ENCODE peak calls at places on chromosome 16, in five cellular contexts. U is activated CD8-positive, alpha-beta T cell treated with anti-CD3 and anti-CD28 coated beads for 36 hours; B is activated CD4-positive, alpha-beta T cell treated with anti-CD3 and anti-CD28 coated beads, Interleukin-2, amount 50 U/mL, for 1 hour; F is NCI-H2081; Y is germinal center. D is an unnamed sample.

GRCh38 chr16:46762583-46762982 is 14.4 kb upstream of the MYLK3 start:
- DNase-seq in U (no peak), B (no peak), Y (no peak), F (peak), D (peak)

GRCh38 chr16:51391798-51392511 is 240.9 kb upstream of the SALL1 start:
- DNase-seq in U (no peak), F (no peak), Y (no peak), B (no peak), D (no peak)

GRCh38 chr16:4337540-4338088 is 13.5 kb downstream of the PAM16 start:
- DNase-seq in U (no peak), F (no peak), B (no peak), Y (no peak), D (no peak)

GRCh38 chr16:29806096-29806579 is at the start of gene MAZ:
- DNase-seq in F (no peak), B (peak), Y (peak), U (no peak), D (peak)

GRCh38 chr16:10606607-10607006 is 26.2 kb upstream of the EMP2 start:
- DNase-seq in F (no peak), B (no peak), U (no peak), Y (no peak), D (no peak)

GRCh38 chr16:84137769-84138357 is 7.1 kb downstream of the HSDL1 start:
- DNase-seq in U (no peak), B (no peak), F (no peak), Y (no peak), D (no peak)

GRCh38 chr16:47463771-47464624 is 2.9 kb downstream of the PHKB start:
- DNase-seq in F (no peak), Y (no peak), B (no peak), U (no peak), D (no peak)

GRCh38 chr16:3776316-3776715 is 59.0 kb upstream of the TRAP1 start:
- DNase-seq in U (no peak), B (no peak), F (no peak), Y (no peak), D (no peak)

GRCh38 chr16:5041604-5042133 is 7.9 kb upstream of the NAGPA start:
- DNase-seq in F (no peak), U (no peak), Y (no peak), B (no peak), D (no peak)

GRCh38 chr16:85194528-85195270 is 82.4 kb upstream of the CIBAR2 start:
- DNase-seq in Y (no peak), B (no peak), U (no peak), F (no peak), D (no peak)

GRCh38 chr16:67173323-67173722 is 3.0 kb downstream of the NOL3 start:
- DNase-seq in B (no peak), U (no peak), Y (no peak), F (no peak), D (no peak)

GRCh38 chr16:15856217-15856616 is 611 bp downstream of the MYH11 start:
- DNase-seq in Y (peak), U (no peak), F (no peak), B (no peak), D (no peak)

GRCh38 chr16:57958544-57958943 is 12.4 kb downstream of the CNGB1 start:
- DNase-seq in Y (no peak), B (no peak), F (no peak), U (no peak), D (no peak)

GRCh38 chr16:17271687-17272086 is 199.1 kb downstream of the XYLT1 start:
- DNase-seq in Y (no peak), F (no peak), B (no peak), U (no peak), D (no peak)

GRCh38 chr16:68901910-68902309 is 58.6 kb downstream of the TANGO6 start:
- DNase-seq in F (no peak), U (no peak), B (no peak), Y (no peak), D (no peak)

GRCh38 chr16:67104061-67104460 is 5.7 kb upstream of the PHAF1 start:
- DNase-seq in B (no peak), Y (no peak), F (no peak), U (peak), D (no peak)

GRCh38 chr16:13994239-13995106 is 74.5 kb downstream of the ERCC4 start:
- DNase-seq in U (no peak), B (no peak), F (no peak), Y (no peak), D (no peak)

GRCh38 chr16:81511371-81511770 is 66.8 kb downstream of the CMIP start:
- DNase-seq in Y (no peak), B (no peak), U (no peak), F (no peak), D (no peak)

GRCh38 chr16:519841-520687 is 7.4 kb upstream of the CAPN15 start:
- DNase-seq in U (no peak), B (no peak), F (no peak), Y (no peak), D (no peak)

GRCh38 chr16:50712568-50712914 is 19.1 kb downstream of the NOD2 start:
- DNase-seq in Y (no peak), U (no peak), F (no peak), B (no peak), D (no peak)

GRCh38 chr16:48622456-48623303 is 12.7 kb upstream of the N4BP1 start:
- DNase-seq in F (no peak), B (no peak), Y (no peak), U (no peak), D (no peak)

GRCh38 chr16:73365010-73365409 is 317.1 kb upstream of the ZFHX3 start:
- DNase-seq in U (no peak), B (no peak), Y (no peak), F (peak), D (peak)

GRCh38 chr16:54015147-54015546 is 271.4 kb downstream of the IRX3 start:
- DNase-seq in U (no peak), Y (no peak), F (no peak), B (no peak), D (no peak)

GRCh38 chr16:85175724-85176233 is 63.5 kb upstream of the CIBAR2 start:
- DNase-seq in U (no peak), F (no peak), B (no peak), Y (no peak), D (no peak)